ENCODE peak calls at places on chromosome 21, in seven cellular contexts. F is small intestine; O is CD4-positive, alpha-beta T cell; J is right lobe of liver; B is pancreas; Y is PC-9; Q is naive thymus-derived CD4-positive, alpha-beta T cell. Z is an unnamed sample.

GRCh38 chr21:15062566-15062965 is 2.2 kb downstream of the NRIP1 start:
- DNase-seq in F (peak; percentile 52), O (no peak), J (no peak), B (no peak), Y (no peak), Q (peak; percentile 28), Z (no peak)

GRCh38 chr21:34722684-34723300 is 54.0 kb downstream of the CLIC6 start:
- DNase-seq in F (no peak), O (no peak), J (no peak), B (no peak), Y (no peak), Q (no peak), Z (no peak)

GRCh38 chr21:42002421-42002958 is 7.7 kb downstream of the ZBTB21 start:
- DNase-seq in F (no peak), O (peak; percentile 56), J (no peak), B (no peak), Y (peak; percentile 35), Q (peak; percentile 30), Z (no peak)

GRCh38 chr21:34126269-34126668 is 52.9 kb downstream of the MRPS6 start:
- DNase-seq in F (no peak), O (no peak), J (no peak), B (no peak), Y (no peak), Q (peak; percentile 58), Z (no peak)

GRCh38 chr21:42120056-42120903 is 49.2 kb downstream of the UMODL1 start:
- DNase-seq in F (peak; percentile 37), O (no peak), J (no peak), B (no peak), Y (peak; percentile 46), Q (no peak), Z (no peak)

GRCh38 chr21:31905444-31906400 is 32.9 kb downstream of the HUNK start:
- DNase-seq in F (no peak), O (no peak), J (no peak), B (no peak), Y (no peak), Q (no peak), Z (no peak)

GRCh38 chr21:42302794-42303193 is 12.4 kb downstream of the TFF3 start:
- DNase-seq in F (no peak), O (no peak), J (no peak), B (no peak), Y (no peak), Q (no peak), Z (no peak)

GRCh38 chr21:31482460-31482859 is 138.4 kb upstream of the TIAM1 start:
- DNase-seq in F (no peak), O (no peak), J (no peak), B (no peak), Y (no peak), Q (no peak), Z (no peak)

GRCh38 chr21:28991861-28992525 is 684 bp downstream of the LTN1 start:
- DNase-seq in F (no peak), O (no peak), J (no peak), B (no peak), Y (no peak), Q (no peak), Z (no peak)

GRCh38 chr21:29330797-29331196 is 32.1 kb downstream of the BACH1 start:
- DNase-seq in F (no peak), O (no peak), J (no peak), B (no peak), Y (no peak), Q (no peak), Z (no peak)

GRCh38 chr21:33424214-33424613 is 21.0 kb downstream of the IFNGR2 start:
- DNase-seq in F (no peak), O (no peak), J (no peak), B (no peak), Y (no peak), Q (no peak), Z (no peak)

GRCh38 chr21:39105836-39106235 is 77.4 kb downstream of the PSMG1 start:
- DNase-seq in F (no peak), O (no peak), J (no peak), B (no peak), Y (no peak), Q (no peak), Z (no peak)

GRCh38 chr21:14523234-14523633 is 22.9 kb downstream of the SAMSN1 start:
- DNase-seq in F (no peak), O (no peak), J (no peak), B (no peak), Y (no peak), Q (no peak), Z (no peak)

GRCh38 chr21:43686811-43687565 is 27.6 kb downstream of the RRP1B start:
- DNase-seq in F (no peak), O (no peak), J (no peak), B (no peak), Y (no peak), Q (no peak), Z (no peak)

GRCh38 chr21:34693192-34693810 is 24.5 kb downstream of the CLIC6 start:
- DNase-seq in F (peak; percentile 68), O (no peak), J (no peak), B (peak; percentile 23), Y (peak; percentile 39), Q (peak; percentile 54), Z (no peak)

DNA sequence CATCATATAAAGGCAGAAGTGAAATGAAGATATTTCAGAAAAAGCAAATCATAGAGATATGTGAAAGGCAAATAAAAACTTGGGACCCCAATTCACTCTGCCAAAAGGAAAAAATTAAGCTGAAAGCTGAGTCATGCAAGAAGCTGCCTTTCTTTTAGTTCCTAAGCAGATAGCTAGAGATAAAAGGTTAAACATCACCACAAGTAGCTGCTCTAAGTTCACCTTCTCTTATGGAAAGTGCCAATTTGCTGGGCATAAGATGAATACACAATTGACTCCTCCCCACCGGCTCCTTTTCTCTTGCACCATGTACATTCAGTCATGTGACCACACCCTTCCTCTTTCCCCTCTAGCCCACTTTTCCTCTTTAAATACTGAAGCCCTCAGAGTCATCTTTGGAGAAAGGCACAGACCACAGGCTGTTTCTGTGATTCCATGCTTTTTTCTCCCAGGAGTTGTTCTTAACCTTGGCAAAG is 5.4 kb upstream of the SUMO3 start:
- DNase-seq in F (no peak), O (no peak), J (no peak), B (no peak), Y (no peak), Q (no peak), Z (no peak)
- H3K9me3 ChIP-seq in F (no peaks in the 10 kb centered on the region), O (peaks cover 23% of the 10 kb centered on the region), J (peaks cover 3% of the 10 kb centered on the region), B (no peaks in the 10 kb centered on the region), Y (no peaks in the 10 kb centered on the region), Q (no peaks in the 10 kb centered on the region), Z (no peaks in the 10 kb centered on the region)

DNA sequence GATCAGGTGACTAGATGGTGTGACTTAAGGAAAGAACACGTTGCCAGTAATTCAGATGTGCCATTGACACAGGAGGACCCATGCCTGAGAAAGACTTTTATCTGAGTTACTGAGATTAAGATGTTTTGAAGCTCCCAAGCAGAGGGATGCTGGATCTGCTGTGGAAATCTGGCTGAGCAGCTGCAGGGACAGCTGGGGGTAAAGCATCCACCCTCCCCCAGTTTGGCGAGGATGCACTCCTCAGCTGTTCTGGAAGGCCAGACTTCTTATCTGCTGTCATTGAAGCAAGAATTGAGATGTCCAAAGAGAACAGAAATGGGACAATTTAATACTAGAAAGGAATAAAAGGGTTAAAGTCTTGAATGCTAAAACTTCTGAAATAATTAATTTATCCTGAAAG is 25.7 kb downstream of the TTC3 start:
- DNase-seq in F (no peak), O (no peak), J (no peak), B (no peak), Y (no peak), Q (no peak), Z (no peak)
- H3K9me3 ChIP-seq in F (no peaks in the 10 kb centered on the region), O (no peaks in the 10 kb centered on the region), J (no peaks in the 10 kb centered on the region), B (no peaks in the 10 kb centered on the region), Y (no peaks in the 10 kb centered on the region), Q (no peaks in the 10 kb centered on the region), Z (no peaks in the 10 kb centered on the region)

GRCh38 chr21:45853703-45854342 is 127.7 kb upstream of the COL6A1 start:
- DNase-seq in F (peak; percentile 31), O (peak; percentile 10), J (no peak), B (no peak), Y (no peak), Q (no peak), Z (peak; percentile 11)
- H3K9me3 ChIP-seq in F (no peaks in the 10 kb centered on the region), O (no peaks in the 10 kb centered on the region), J (no peaks in the 10 kb centered on the region), B (no peaks in the 10 kb centered on the region), Y (no peaks in the 10 kb centered on the region), Q (no peaks in the 10 kb centered on the region), Z (no peaks in the 10 kb centered on the region)

GRCh38 chr21:24868117-24868516 is 739.2 kb downstream of the MRPL39 start:
- DNase-seq in F (no peak), O (no peak), J (no peak), B (no peak), Y (no peak), Q (no peak), Z (no peak)
- H3K9me3 ChIP-seq in F (no peaks in the 10 kb centered on the region), O (no peaks in the 10 kb centered on the region), J (no peaks in the 10 kb centered on the region), B (no peaks in the 10 kb centered on the region), Y (no peaks in the 10 kb centered on the region), Q (no peaks in the 10 kb centered on the region), Z (no peaks in the 10 kb centered on the region)

GRCh38 chr21:30348506-30348905 is at the start of gene KRTAP23-1:
- DNase-seq in F (no peak), O (no peak), J (no peak), B (no peak), Y (no peak), Q (no peak), Z (no peak)
- H3K9me3 ChIP-seq in F (no peaks in the 10 kb centered on the region), O (no peaks in the 10 kb centered on the region), J (no peaks in the 10 kb centered on the region), B (no peaks in the 10 kb centered on the region), Y (no peaks in the 10 kb centered on the region), Q (no peaks in the 10 kb centered on the region), Z (no peaks in the 10 kb centered on the region)

GRCh38 chr21:46544003-46544402 is 60.9 kb downstream of the S100B start:
- DNase-seq in F (no peak), O (no peak), J (no peak), B (no peak), Y (no peak), Q (no peak), Z (no peak)
- H3K9me3 ChIP-seq in F (no peaks in the 10 kb centered on the region), O (no peaks in the 10 kb centered on the region), J (no peaks in the 10 kb centered on the region), B (no peaks in the 10 kb centered on the region), Y (no peaks in the 10 kb centered on the region), Q (no peaks in the 10 kb centered on the region), Z (no peaks in the 10 kb centered on the region)

GRCh38 chr21:21605502-21605901 is 607.3 kb downstream of the NCAM2 start:
- DNase-seq in F (no peak), O (no peak), J (no peak), B (no peak), Y (no peak), Q (no peak), Z (no peak)
- H3K9me3 ChIP-seq in F (peaks cover 2% of the 10 kb centered on the region), O (no peaks in the 10 kb centered on the region), J (no peaks in the 10 kb centered on the region), B (no peaks in the 10 kb centered on the region), Y (no peaks in the 10 kb centered on the region), Q (no peaks in the 10 kb centered on the region), Z (no peaks in the 10 kb centered on the region)

DNA sequence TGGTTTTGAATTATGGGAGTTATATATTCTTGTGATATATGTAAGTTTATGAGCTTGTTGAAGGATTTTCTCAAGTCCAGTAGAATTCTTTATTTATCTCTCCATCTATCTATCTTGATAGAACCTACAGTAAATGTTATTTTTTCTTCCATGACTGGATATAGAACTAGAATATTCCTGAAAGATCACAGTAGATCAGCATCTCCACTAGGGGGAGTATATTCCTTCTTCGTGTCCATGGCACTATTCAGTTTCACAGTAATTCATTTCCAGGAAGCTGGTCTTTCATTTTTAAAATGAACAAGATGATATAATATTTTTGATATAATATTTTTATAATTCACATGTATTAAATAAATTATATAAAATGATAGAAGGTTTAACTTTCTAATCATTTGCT is 18.8 kb downstream of the TMPRSS15 start:
- DNase-seq in F (peak; percentile 53), O (no peak), J (no peak), B (no peak), Y (no peak), Q (no peak), Z (no peak)
- H3K9me3 ChIP-seq in F (no peaks in the 10 kb centered on the region), O (no peaks in the 10 kb centered on the region), J (no peaks in the 10 kb centered on the region), B (no peaks in the 10 kb centered on the region), Y (no peaks in the 10 kb centered on the region), Q (no peaks in the 10 kb centered on the region), Z (no peaks in the 10 kb centered on the region)